ENCODE peak calls at places on chromosomes 13 and 19, in eight cellular contexts. One of them, this sample, is unnamed.

GRCh38 chr13:62119739-62120700 is 704.4 kb upstream of the PCDH20 start:
- DNase-seq in NCI-H1417: no peak
- DNase-seq in germinal center: no peak
- DNase-seq in sciatic nerve: no peak
- DNase-seq in posterior cingulate gyrus: no peak
- DNase-seq in NCI-H748 treated with DMSO at 0.1 percent for 48 hours: peak
- DNase-seq in KBM-7: peak
- DNase-seq in IMR-90: peak
- DNase-seq in this sample: peak

GRCh38 chr13:75256922-75257321 is 225.0 kb downstream of the TBC1D4 start:
- DNase-seq in NCI-H1417: no peak
- DNase-seq in germinal center: no peak
- DNase-seq in sciatic nerve: no peak
- DNase-seq in posterior cingulate gyrus: no peak
- DNase-seq in NCI-H748 treated with DMSO at 0.1 percent for 48 hours: no peak
- DNase-seq in KBM-7: no peak
- DNase-seq in IMR-90: no peak
- DNase-seq in this sample: no peak

GRCh38 chr13:70253834-70254233 is 145.6 kb upstream of the KLHL1 start:
- DNase-seq in NCI-H1417: peak
- DNase-seq in germinal center: no peak
- DNase-seq in sciatic nerve: no peak
- DNase-seq in posterior cingulate gyrus: no peak
- DNase-seq in NCI-H748 treated with DMSO at 0.1 percent for 48 hours: peak
- DNase-seq in KBM-7: no peak
- DNase-seq in IMR-90: no peak
- DNase-seq in this sample: peak

GRCh38 chr13:28743499-28744083 is 24.8 kb upstream of the SLC46A3 start:
- DNase-seq in NCI-H1417: no peak
- DNase-seq in germinal center: no peak
- DNase-seq in sciatic nerve: no peak
- DNase-seq in posterior cingulate gyrus: no peak
- DNase-seq in NCI-H748 treated with DMSO at 0.1 percent for 48 hours: no peak
- DNase-seq in KBM-7: no peak
- DNase-seq in IMR-90: no peak
- DNase-seq in this sample: no peak

GRCh38 chr19:37933965-37934364 is 27.0 kb downstream of the SIPA1L3 start:
- DNase-seq in NCI-H1417: peak
- DNase-seq in germinal center: no peak
- DNase-seq in sciatic nerve: no peak
- DNase-seq in posterior cingulate gyrus: no peak
- DNase-seq in NCI-H748 treated with DMSO at 0.1 percent for 48 hours: no peak
- DNase-seq in KBM-7: no peak
- DNase-seq in IMR-90: peak
- DNase-seq in this sample: peak

GRCh38 chr19:2711175-2711936 is 8.9 kb upstream of the GNG7 start:
- DNase-seq in NCI-H1417: no peak
- DNase-seq in germinal center: no peak
- DNase-seq in sciatic nerve: no peak
- DNase-seq in posterior cingulate gyrus: no peak
- DNase-seq in NCI-H748 treated with DMSO at 0.1 percent for 48 hours: no peak
- DNase-seq in KBM-7: no peak
- DNase-seq in IMR-90: peak
- DNase-seq in this sample: no peak

GRCh38 chr13:98103531-98103930 is 39.4 kb upstream of the FARP1 start:
- DNase-seq in NCI-H1417: no peak
- DNase-seq in germinal center: no peak
- DNase-seq in sciatic nerve: no peak
- DNase-seq in posterior cingulate gyrus: no peak
- DNase-seq in NCI-H748 treated with DMSO at 0.1 percent for 48 hours: no peak
- DNase-seq in KBM-7: no peak
- DNase-seq in IMR-90: no peak
- DNase-seq in this sample: no peak

GRCh38 chr19:681029-681626 is 4.9 kb downstream of the FSTL3 start:
- DNase-seq in NCI-H1417: peak
- DNase-seq in germinal center: peak
- DNase-seq in sciatic nerve: peak
- DNase-seq in posterior cingulate gyrus: peak
- DNase-seq in NCI-H748 treated with DMSO at 0.1 percent for 48 hours: no peak
- DNase-seq in KBM-7: peak
- DNase-seq in IMR-90: no peak
- DNase-seq in this sample: no peak

GRCh38 chr13:37617162-37617561 is 18.6 kb upstream of the POSTN start:
- DNase-seq in NCI-H1417: no peak
- DNase-seq in germinal center: no peak
- DNase-seq in sciatic nerve: no peak
- DNase-seq in posterior cingulate gyrus: no peak
- DNase-seq in NCI-H748 treated with DMSO at 0.1 percent for 48 hours: no peak
- DNase-seq in KBM-7: no peak
- DNase-seq in IMR-90: peak
- DNase-seq in this sample: no peak

GRCh38 chr13:113920606-113921306 is 53.1 kb downstream of the C13orf46 start:
- DNase-seq in NCI-H1417: no peak
- DNase-seq in germinal center: no peak
- DNase-seq in sciatic nerve: peak
- DNase-seq in posterior cingulate gyrus: no peak
- DNase-seq in NCI-H748 treated with DMSO at 0.1 percent for 48 hours: no peak
- DNase-seq in KBM-7: no peak
- DNase-seq in IMR-90: no peak
- DNase-seq in this sample: no peak

GRCh38 chr19:13417054-13417453 is 89.2 kb downstream of the CACNA1A start:
- DNase-seq in NCI-H1417: no peak
- DNase-seq in germinal center: peak
- DNase-seq in sciatic nerve: no peak
- DNase-seq in posterior cingulate gyrus: no peak
- DNase-seq in NCI-H748 treated with DMSO at 0.1 percent for 48 hours: no peak
- DNase-seq in KBM-7: no peak
- DNase-seq in IMR-90: no peak
- DNase-seq in this sample: no peak

GRCh38 chr19:10503002-10503789 is at the start of gene KEAP1:
- DNase-seq in NCI-H1417: peak
- DNase-seq in germinal center: peak
- DNase-seq in sciatic nerve: peak
- DNase-seq in posterior cingulate gyrus: no peak
- DNase-seq in NCI-H748 treated with DMSO at 0.1 percent for 48 hours: no peak
- DNase-seq in KBM-7: peak
- DNase-seq in IMR-90: no peak
- DNase-seq in this sample: peak

GRCh38 chr13:110297771-110298170 is 9.2 kb downstream of the COL4A1 start:
- DNase-seq in NCI-H1417: no peak
- DNase-seq in germinal center: no peak
- DNase-seq in sciatic nerve: no peak
- DNase-seq in posterior cingulate gyrus: no peak
- DNase-seq in NCI-H748 treated with DMSO at 0.1 percent for 48 hours: no peak
- DNase-seq in KBM-7: no peak
- DNase-seq in IMR-90: no peak
- DNase-seq in this sample: no peak